ENCODE peak calls at places on chromosomes 2 and 18, in five cellular contexts. R, M, K, Z and N are unnamed samples.

GRCh38 chr2:236661762-236662110 is 92.1 kb downstream of the ACKR3 start:
- DNase-seq in M (no peak), Z (no peak), R (no peak), K (no peak), N (no peak)

GRCh38 chr2:36459725-36460137 is 104.2 kb downstream of the CRIM1 start:
- DNase-seq in M (no peak), R (no peak), Z (peak), K (peak), N (no peak)

GRCh38 chr2:241417626-241418025 is 61.5 kb downstream of the FARP2 start:
- DNase-seq in R (no peak), M (no peak), Z (no peak), K (no peak), N (no peak)

GRCh38 chr2:223217373-223217772 is 165.4 kb downstream of the KCNE4 start:
- DNase-seq in K (no peak), Z (no peak), M (no peak), R (no peak), N (no peak)

GRCh38 chr2:152036611-152037469 is 62.0 kb downstream of the CACNB4 start:
- DNase-seq in Z (peak), R (no peak), M (peak), K (peak), N (peak)

GRCh38 chr2:239177325-239177724 is 223.5 kb downstream of the HDAC4 start:
- DNase-seq in M (no peak), R (no peak), Z (no peak), K (no peak), N (no peak)

GRCh38 chr2:95274291-95275150 is at the start of gene PROM2:
- DNase-seq in Z (peak), K (no peak), R (no peak), M (no peak), N (no peak)

GRCh38 chr2:121015971-121016485 is 269.0 kb downstream of the TFCP2L1 start:
- DNase-seq in R (no peak), K (no peak), M (no peak), Z (no peak), N (no peak)

GRCh38 chr2:1811258-1811970 is 67.1 kb upstream of the PXDN start:
- DNase-seq in M (no peak), K (no peak), Z (no peak), R (no peak), N (no peak)

GRCh38 chr2:172079838-172080640 is 5.3 kb upstream of the DLX1 start:
- DNase-seq in K (no peak), M (peak), Z (no peak), R (no peak), N (no peak)

GRCh38 chr2:226478121-226478809 is 321.4 kb downstream of the IRS1 start:
- DNase-seq in K (peak), R (no peak), M (peak), Z (no peak), N (no peak)

GRCh38 chr2:47072728-47073191 is 82.3 kb downstream of the STPG4 start:
- DNase-seq in M (no peak), Z (no peak), R (no peak), K (no peak), N (no peak)

GRCh38 chr2:116819355-116819754 is 995.1 kb upstream of the DDX18 start:
- DNase-seq in Z (no peak), M (no peak), K (no peak), R (no peak), N (no peak)

GRCh38 chr2:25982273-25982967 is at the start of gene KIF3C:
- DNase-seq in Z (peak), K (peak), R (peak), M (peak), N (peak)

GRCh38 chr2:203242518-203242917 is 3.7 kb downstream of the CYP20A1 start:
- DNase-seq in M (no peak), K (no peak), R (no peak), Z (no peak), N (no peak)

GRCh38 chr2:233778030-233778429 is at the start of gene MROH2A:
- DNase-seq in R (no peak), M (no peak), K (no peak), Z (no peak), N (no peak)

GRCh38 chr18:49071365-49071764 is 120.6 kb upstream of the SMAD7 start:
- DNase-seq in Z (no peak), M (no peak), K (no peak), R (no peak), N (no peak)

GRCh38 chr18:49111191-49111988 is 160.6 kb upstream of the SMAD7 start:
- DNase-seq in M (no peak), R (no peak), K (no peak), Z (no peak), N (no peak)

GRCh38 chr18:71442830-71443229 is 1101.3 kb downstream of the CBLN2 start:
- DNase-seq in R (no peak), Z (no peak), K (no peak), M (no peak), N (no peak)

GRCh38 chr2:161131074-161131680 is 29.1 kb upstream of the TANK start:
- DNase-seq in M (no peak), R (no peak), K (no peak), Z (no peak), N (no peak)

GRCh38 chr2:96102596-96103387 is 13.6 kb downstream of the ADRA2B start:
- DNase-seq in K (no peak), Z (peak), M (no peak), R (no peak), N (no peak)

GRCh38 chr2:206260427-206261012 is 13.9 kb upstream of the ZDBF2 start:
- DNase-seq in R (no peak), Z (no peak), K (no peak), M (no peak), N (no peak)